ENCODE peak calls at places on chromosomes 16 and 17, in four cellular contexts. W, V, L and A are unnamed samples.

GRCh38 chr17:71764507-71764906 is 356.3 kb upstream of the SOX9 start:
- DNase-seq in V (peak; percentile 4), W (peak; percentile 25), L (peak; percentile 15), A (peak; percentile 33)

GRCh38 chr17:13601776-13602551 is at the start of gene HS3ST3A1:
- DNase-seq in W (peak; percentile 69), L (peak; percentile 85), V (peak; percentile 87), A (peak; percentile 81)

GRCh38 chr17:45136846-45137560 is 1.5 kb downstream of the ACBD4 start:
- DNase-seq in L (no peak), W (no peak), V (no peak), A (no peak)

GRCh38 chr16:47028767-47029377 is 55.4 kb upstream of the DNAJA2 start:
- DNase-seq in V (no peak), L (no peak), W (no peak), A (no peak)

GRCh38 chr16:66528294-66528693 is 21.6 kb downstream of the TK2 start:
- DNase-seq in V (no peak), L (no peak), W (no peak), A (no peak)

GRCh38 chr17:44324092-44324570 is 492 bp downstream of the SLC25A39 start:
- DNase-seq in L (no peak), V (no peak), W (peak; percentile 22), A (peak; percentile 55)

GRCh38 chr17:77358801-77359716 is 218.3 kb downstream of the SEC14L1 start:
- DNase-seq in V (peak; percentile 45), W (no peak), L (no peak), A (no peak)

GRCh38 chr17:17836818-17837379 is at the start of gene SREBF1:
- DNase-seq in V (peak; percentile 50), L (peak; percentile 80), W (peak; percentile 79), A (peak; percentile 91)

GRCh38 chr17:8155341-8156173 is 3.4 kb upstream of the PER1 start:
- DNase-seq in W (no peak), V (peak; percentile 33), L (no peak), A (peak; percentile 26)

GRCh38 chr17:43056051-43056450 is 31.0 kb downstream of the RND2 start:
- DNase-seq in L (no peak), V (no peak), W (no peak), A (no peak)

GRCh38 chr16:27232061-27232841 is 28.9 kb downstream of the KDM8 start:
- DNase-seq in W (no peak), V (no peak), L (no peak), A (no peak)

GRCh38 chr16:54031107-54031760 is 255.4 kb downstream of the IRX3 start:
- DNase-seq in L (no peak), W (no peak), V (no peak), A (no peak)

GRCh38 chr16:79797486-79797885 is 196.9 kb upstream of the MAF start:
- DNase-seq in L (no peak), W (no peak), V (no peak), A (no peak)

GRCh38 chr17:50221500-50222480 is 20.4 kb upstream of the COL1A1 start:
- DNase-seq in V (peak; percentile 70), L (no peak), W (peak; percentile 89), A (peak; percentile 55)

GRCh38 chr16:70612931-70613330 is 33.4 kb upstream of the IL34 start:
- DNase-seq in L (no peak), V (no peak), W (no peak), A (no peak)
- H2AFZ ChIP-seq in L (no peak overlapping the region), V (no peak overlapping the region), W (no peak overlapping the region), A (no peak overlapping the region)

DNA sequence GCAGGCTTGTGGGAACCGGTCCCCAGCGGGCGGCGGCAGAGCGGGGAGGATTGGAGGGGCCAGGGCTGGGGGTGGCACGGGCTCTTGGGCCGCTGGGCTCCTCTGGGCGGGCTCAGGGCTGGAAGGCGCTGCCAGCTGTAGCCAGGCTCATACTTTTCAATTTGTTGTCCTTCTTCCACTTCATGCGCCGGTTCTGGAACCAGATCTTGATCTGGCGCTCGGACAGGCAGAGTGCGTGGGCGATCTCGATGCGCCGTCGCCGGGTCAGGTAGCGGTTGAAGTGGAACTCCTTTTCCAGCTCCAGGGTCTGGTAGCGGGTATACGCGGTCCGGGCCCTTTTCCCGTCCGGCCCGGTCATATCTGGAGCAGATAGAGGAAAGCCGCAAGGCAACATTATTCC is 1.5 kb downstream of the HOXB5 start:
- DNase-seq in V (peak; percentile 28), L (no peak), W (no peak), A (no peak)
- H3K4me2 ChIP-seq in V (peak overlapping the region; percentile 98), L (no peak overlapping the region), W (peak overlapping the region; percentile 92), A (peak overlapping the region; percentile 92)

GRCh38 chr16:8963010-8963824 is 489 bp downstream of the USP7 start:
- DNase-seq in W (peak; percentile 15), V (no peak), L (no peak), A (peak; percentile 48)

GRCh38 chr16:8961811-8962390 is 1.8 kb downstream of the USP7 start:
- DNase-seq in V (no peak), W (peak; percentile 14), L (no peak), A (no peak)

GRCh38 chr16:8963825-8964441 is at the start of gene USP7:
- DNase-seq in W (peak; percentile 89), L (peak; percentile 85), V (peak; percentile 86), A (peak; percentile 97)

GRCh38 chr16:8960788-8961109 is 3.0 kb downstream of the USP7 start:
- DNase-seq in W (no peak), V (no peak), L (no peak), A (no peak)

GRCh38 chr16:8962393-8963009 is 1.2 kb downstream of the USP7 start:
- DNase-seq in W (peak; percentile 23), L (no peak), V (no peak), A (peak; percentile 68)
- H2AFZ ChIP-seq in W (no peak overlapping the region), L (peak overlapping the region; percentile 59), V (no peak overlapping the region), A (no peak overlapping the region)

GRCh38 chr16:75244225-75244792 is 7.1 kb downstream of the BCAR1 start:
- DNase-seq in V (peak; percentile 79), L (no peak), W (peak; percentile 74), A (peak; percentile 53)
- H3K4me2 ChIP-seq in V (peak overlapping the region; percentile 78), L (no peak overlapping the region), W (peak overlapping the region; percentile 25), A (peak overlapping the region; percentile 99)

DNA sequence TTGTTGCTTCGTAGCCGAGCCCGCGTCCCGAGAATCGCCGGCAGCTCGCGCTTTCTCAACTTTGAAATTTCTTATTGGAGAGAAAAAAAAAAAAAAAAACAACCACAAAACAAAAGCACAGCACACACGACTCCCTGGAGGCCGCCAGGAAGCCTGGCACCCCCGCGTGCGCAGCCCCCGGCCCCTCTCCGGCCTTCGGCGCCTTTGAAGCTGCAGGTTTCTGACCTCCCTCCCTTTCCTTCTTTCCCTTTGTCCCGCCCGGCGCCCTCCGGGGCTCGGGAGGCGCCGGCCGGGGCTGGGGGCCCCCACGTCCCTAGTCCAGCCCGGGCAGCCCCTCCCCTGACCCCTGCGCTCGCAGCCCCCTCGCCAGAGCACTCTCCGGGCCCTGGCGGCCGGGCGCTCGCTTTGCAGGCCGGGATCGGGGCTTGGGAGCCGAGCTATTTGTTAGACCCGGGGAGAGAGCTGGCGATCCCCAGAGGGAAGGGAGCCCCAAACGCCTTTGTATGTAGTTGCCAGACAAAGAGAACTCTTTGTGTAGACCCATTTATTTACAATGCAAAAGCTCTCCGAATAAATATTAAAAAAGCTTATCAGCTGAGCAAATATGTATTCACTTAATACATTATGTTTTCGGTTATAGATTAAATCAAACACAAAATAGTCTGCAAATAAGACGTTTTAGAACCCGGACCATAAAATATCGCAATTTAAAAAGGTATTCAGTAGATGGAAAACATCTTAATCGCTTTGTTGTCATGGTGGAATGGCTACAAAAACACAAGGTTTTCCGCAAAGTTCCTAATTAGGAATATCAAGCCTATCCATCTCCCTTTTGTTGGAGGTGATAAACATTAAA is 2.3 kb downstream of the BAHCC1 start:
- DNase-seq in L (peak; percentile 94), V (peak; percentile 75), W (peak; percentile 81), A (peak; percentile 84)
- H2AFZ ChIP-seq in L (no peak overlapping the region), V (no peak overlapping the region), W (no peak overlapping the region), A (peak overlapping the region; percentile 6)

GRCh38 chr16:10828851-10829331 is 10.3 kb upstream of the TVP23A start:
- DNase-seq in V (peak; percentile 86), W (no peak), L (no peak), A (peak; percentile 75)
- H3K4me2 ChIP-seq in V (peak overlapping the region; percentile 34), W (no peak overlapping the region), L (no peak overlapping the region), A (peak overlapping the region; percentile 52)